ENCODE peak calls at places on chromosomes 12 and 14, in ten cellular contexts. O is psoas muscle, C is cardiac fibroblast, X is astrocyte of the cerebellum, B is AG10803, D is left ventricle myocardium inferior, P is BJ, E is GM12865, V is osteocyte, M is lower lobe of right lung. G is an unnamed sample.
A peak's percentile ranks its signal among the peaks of the same experiment; 100 is the strongest.

GRCh38 chr14:96042218-96042930 is 3.2 kb downstream of the C14orf132 start:
- DNase-seq in O (no peak), C (peak; percentile 50), X (peak; percentile 43), B (peak; percentile 78), D (no peak), P (peak; percentile 38), E (no peak), V (no peak), M (no peak), G (no peak)

GRCh38 chr12:26870491-26871419 is 37.8 kb upstream of the ITPR2 start:
- DNase-seq in O (peak; percentile 29), C (peak; percentile 91), X (no peak), B (peak; percentile 52), D (peak; percentile 36), P (no peak), E (peak; percentile 77), V (no peak), M (peak; percentile 60), G (no peak)

GRCh38 chr12:16756833-16757552 is 151.0 kb upstream of the LMO3 start:
- DNase-seq in O (no peak), C (no peak), X (no peak), B (no peak), D (no peak), P (no peak), E (no peak), V (no peak), M (no peak), G (no peak)

GRCh38 chr14:21476526-21476924 is 234 bp downstream of the RAB2B start:
- DNase-seq in O (peak; percentile 88), C (peak; percentile 77), X (peak; percentile 31), B (no peak), D (peak; percentile 88), P (no peak), E (no peak), V (peak; percentile 88), M (peak; percentile 93), G (no peak)

GRCh38 chr12:12518464-12518845 is 44.2 kb downstream of the DUSP16 start:
- DNase-seq in O (no peak), C (no peak), X (no peak), B (no peak), D (no peak), P (no peak), E (no peak), V (no peak), M (no peak), G (no peak)

GRCh38 chr14:80504781-80505180 is 293.5 kb upstream of the DIO2 start:
- DNase-seq in O (no peak), C (no peak), X (no peak), B (peak; percentile 13), D (no peak), P (no peak), E (no peak), V (no peak), M (no peak), G (no peak)

GRCh38 chr12:5441497-5442236 is 9.8 kb downstream of the NTF3 start:
- DNase-seq in O (no peak), C (no peak), X (peak; percentile 70), B (peak; percentile 95), D (no peak), P (peak; percentile 69), E (no peak), V (no peak), M (no peak), G (no peak)

GRCh38 chr12:75568387-75568786 is 57.0 kb upstream of the KRR1 start:
- DNase-seq in O (no peak), C (peak; percentile 31), X (peak; percentile 80), B (no peak), D (no peak), P (no peak), E (no peak), V (no peak), M (no peak), G (no peak)

GRCh38 chr12:3704512-3705348 is 48.2 kb downstream of the CRACR2A start:
- DNase-seq in O (no peak), C (peak; percentile 69), X (no peak), B (peak; percentile 53), D (no peak), P (no peak), E (no peak), V (no peak), M (no peak), G (peak; percentile 32)

GRCh38 chr12:42608196-42608825 is 18.8 kb upstream of the PRICKLE1 start:
- DNase-seq in O (no peak), C (no peak), X (no peak), B (no peak), D (no peak), P (no peak), E (no peak), V (no peak), M (no peak), G (no peak)

DNA sequence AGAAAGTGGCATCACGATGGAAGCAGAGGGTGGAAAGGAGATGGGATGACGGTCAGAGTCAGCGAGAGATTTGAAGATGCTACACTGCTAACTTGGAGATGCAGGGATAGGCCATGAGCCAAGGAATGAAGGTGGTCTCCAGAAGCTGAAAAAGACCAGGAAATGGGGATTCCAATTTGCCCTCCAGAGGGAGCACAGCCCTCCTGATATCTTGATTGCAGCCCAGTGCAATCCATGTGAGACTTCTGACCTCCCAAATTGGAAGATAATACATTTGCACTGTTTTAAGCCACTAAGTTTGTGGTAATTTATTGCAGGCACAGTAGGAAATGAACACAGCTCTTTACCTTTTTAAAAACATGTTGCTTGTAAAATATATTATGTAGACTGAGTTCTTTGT is 549.5 kb downstream of the VRK1 start:
- DNase-seq in O (no peak), C (no peak), X (no peak), B (no peak), D (no peak), P (no peak), E (no peak), V (no peak), M (no peak), G (no peak)
- TF ChIP-seq CTCF in O (no peak), C (no peak), X (no peak), B (no peak), D (no peak), P (no peak), E (no peak), V (no peak), M (no peak), G (no peak)

DNA sequence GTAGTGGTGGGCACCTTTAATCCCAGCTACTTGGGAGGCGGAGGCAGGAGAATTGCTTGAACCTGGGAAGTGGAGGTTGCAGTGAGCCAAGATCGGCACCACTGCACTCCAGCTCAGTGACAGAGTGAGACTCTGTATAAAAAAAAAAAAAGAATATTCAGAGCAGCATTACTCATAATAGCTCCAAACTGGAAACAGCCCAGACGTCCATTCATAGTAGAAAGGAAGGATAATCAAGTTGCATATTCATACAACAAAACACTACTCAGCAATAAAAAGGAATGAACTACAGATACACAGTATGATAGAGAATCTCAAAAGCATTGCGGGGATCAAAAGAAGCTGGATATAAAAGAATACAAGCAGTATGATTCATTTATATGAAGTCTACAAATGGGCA is 19.1 kb downstream of the TMEM30B start:
- DNase-seq in O (no peak), C (no peak), X (no peak), B (peak; percentile 47), D (no peak), P (no peak), E (no peak), V (no peak), M (no peak), G (no peak)
- TF ChIP-seq CTCF in O (no peak), C (no peak), X (no peak), B (no peak), D (no peak), P (no peak), E (no peak), V (no peak), M (no peak), G (no peak)

GRCh38 chr14:54815016-54815415 is 87.6 kb downstream of the GCH1 start:
- DNase-seq in O (peak; percentile 61), C (peak; percentile 75), X (no peak), B (peak; percentile 70), D (no peak), P (no peak), E (no peak), V (peak; percentile 40), M (no peak), G (no peak)

GRCh38 chr14:54813081-54813480 is 89.5 kb downstream of the GCH1 start:
- DNase-seq in O (no peak), C (no peak), X (no peak), B (no peak), D (no peak), P (no peak), E (no peak), V (no peak), M (no peak), G (no peak)

GRCh38 chr14:54815531-54815930 is 87.1 kb downstream of the GCH1 start:
- DNase-seq in O (no peak), C (no peak), X (no peak), B (no peak), D (no peak), P (no peak), E (no peak), V (peak; percentile 42), M (no peak), G (no peak)

GRCh38 chr14:54814076-54814475 is 88.5 kb downstream of the GCH1 start:
- DNase-seq in O (no peak), C (no peak), X (no peak), B (no peak), D (no peak), P (no peak), E (peak; percentile 35), V (peak; percentile 63), M (no peak), G (no peak)

GRCh38 chr14:54812661-54813060 is 90.0 kb downstream of the GCH1 start:
- DNase-seq in O (no peak), C (no peak), X (no peak), B (no peak), D (no peak), P (no peak), E (no peak), V (peak; percentile 51), M (no peak), G (no peak)
- TF ChIP-seq CTCF in O (no peak), C (no peak), X (no peak), B (no peak), D (no peak), P (no peak), E (no peak), V (no peak), M (no peak), G (no peak)

GRCh38 chr14:90755661-90756304 is 60.4 kb downstream of the TTC7B start:
- DNase-seq in O (no peak), C (no peak), X (no peak), B (no peak), D (no peak), P (no peak), E (no peak), V (peak; percentile 36), M (no peak), G (no peak)

GRCh38 chr14:90757452-90757851 is 58.8 kb downstream of the TTC7B start:
- DNase-seq in O (peak; percentile 37), C (no peak), X (no peak), B (no peak), D (no peak), P (no peak), E (no peak), V (peak; percentile 11), M (no peak), G (no peak)

GRCh38 chr14:90758959-90759358 is 57.3 kb downstream of the TTC7B start:
- DNase-seq in O (peak; percentile 64), C (peak; percentile 46), X (no peak), B (peak; percentile 76), D (peak; percentile 74), P (peak; percentile 18), E (peak; percentile 36), V (peak; percentile 80), M (peak; percentile 69), G (no peak)

GRCh38 chr14:90758028-90758889 is 58.0 kb downstream of the TTC7B start:
- DNase-seq in O (peak; percentile 93), C (peak; percentile 94), X (peak; percentile 67), B (peak; percentile 84), D (peak; percentile 92), P (peak; percentile 47), E (peak; percentile 96), V (peak; percentile 98), M (peak; percentile 95), G (peak; percentile 99)

GRCh38 chr14:90756755-90757345 is 59.4 kb downstream of the TTC7B start:
- DNase-seq in O (peak; percentile 37), C (no peak), X (no peak), B (no peak), D (no peak), P (no peak), E (no peak), V (peak; percentile 63), M (no peak), G (no peak)
- TF ChIP-seq CTCF in O (peak; percentile 27), C (peak; percentile 6), X (peak; percentile 1), B (no peak), D (no peak), P (no peak), E (no peak), V (no peak), M (no peak), G (no peak)